ENCODE peak calls at places on chromosomes 1 and 21, in seven cellular contexts. O, C, D, X, Q, K and N are unnamed samples. For H3K9me3 and H3K4me1, the result is how much of the 10 kb centered on the place peaks cover.

GRCh38 chr21:45550552-45551210 is 8.4 kb upstream of the SLC19A1 start:
- DNase-seq in D (no peak), X (peak), Q (no peak), O (no peak), K (no peak), C (no peak), N (no peak)

GRCh38 chr1:173360478-173361063 is 116.6 kb upstream of the PRDX6 start:
- DNase-seq in D (no peak), K (no peak), Q (no peak), O (no peak), C (no peak), X (no peak), N (peak)

GRCh38 chr1:185059950-185060571 is 14.7 kb downstream of the RNF2 start:
- DNase-seq in O (no peak), D (no peak), C (no peak), Q (no peak), K (no peak), X (no peak), N (no peak)

GRCh38 chr1:197666769-197667285 is 108.5 kb downstream of the DENND1B start:
- DNase-seq in O (no peak), Q (no peak), K (no peak), C (no peak), D (no peak), X (no peak), N (no peak)

GRCh38 chr21:42219606-42220137 is 732 bp downstream of the ABCG1 start:
- DNase-seq in D (no peak), X (peak), C (no peak), K (no peak), Q (no peak), O (no peak), N (no peak)

GRCh38 chr1:65009724-65010420 is 43.5 kb upstream of the JAK1 start:
- DNase-seq in O (peak), D (no peak), K (no peak), C (no peak), Q (no peak), X (no peak), N (no peak)

GRCh38 chr1:1355376-1355775 is 3.0 kb downstream of the MXRA8 start:
- DNase-seq in D (no peak), K (no peak), O (peak), Q (peak), C (no peak), X (peak), N (no peak)

GRCh38 chr1:23660671-23661070 is 30.9 kb upstream of the RPL11 start:
- DNase-seq in Q (no peak), C (no peak), D (no peak), X (no peak), O (no peak), K (no peak), N (no peak)

GRCh38 chr1:182460550-182460951 is 10.6 kb downstream of the RGSL1 start:
- DNase-seq in K (no peak), C (no peak), Q (no peak), X (no peak), O (no peak), D (no peak), N (no peak)

GRCh38 chr1:47569681-47570470 is 132.0 kb downstream of the FOXD2 start:
- DNase-seq in Q (peak), O (peak), K (peak), X (peak), D (peak), C (peak), N (peak)

GRCh38 chr21:36068748-36069398 is 951 bp upstream of the CBR1 start:
- DNase-seq in X (no peak), K (no peak), O (no peak), D (no peak), Q (no peak), C (no peak), N (no peak)

GRCh38 chr1:114235281-114235680 is 81.6 kb upstream of the SYT6 start:
- DNase-seq in D (no peak), K (no peak), O (no peak), C (no peak), Q (no peak), X (no peak), N (no peak)

GRCh38 chr1:23845163-23845562 is 19.9 kb upstream of the HMGCL start:
- DNase-seq in X (no peak), C (no peak), K (no peak), O (no peak), Q (no peak), D (no peak), N (no peak)

GRCh38 chr1:203996126-203996525 is 76.8 kb upstream of the SOX13 start:
- DNase-seq in C (no peak), K (peak), O (no peak), X (peak), D (no peak), Q (no peak), N (peak)

GRCh38 chr1:167599839-167600581 is 30.0 kb upstream of the RCSD1 start:
- DNase-seq in D (peak), Q (peak), C (no peak), O (peak), K (peak), X (no peak), N (peak)

GRCh38 chr1:204130178-204130577 is 21.7 kb downstream of the ETNK2 start:
- DNase-seq in C (no peak), K (no peak), O (peak), Q (peak), X (no peak), D (no peak), N (no peak)

GRCh38 chr1:75136158-75136815 is 2.1 kb downstream of the LHX8 start:
- DNase-seq in X (peak), C (no peak), O (no peak), D (no peak), K (no peak), Q (no peak), N (peak)

GRCh38 chr1:27570383-27570755 is 33.6 kb downstream of the AHDC1 start:
- DNase-seq in K (no peak), X (peak), C (no peak), O (no peak), D (no peak), Q (no peak), N (no peak)

GRCh38 chr1:117671781-117672501 is 66.1 kb downstream of the TENT5C start:
- DNase-seq in D (no peak), C (no peak), Q (peak), X (peak), O (no peak), K (peak), N (peak)

GRCh38 chr1:5140962-5141361 is 486.6 kb downstream of the AJAP1 start:
- DNase-seq in C (no peak), K (no peak), X (no peak), D (no peak), Q (no peak), O (no peak), N (no peak)

GRCh38 chr1:153390938-153391710 is at the start of gene S100A8:
- DNase-seq in O (peak), D (no peak), X (no peak), C (no peak), Q (peak), K (peak), N (no peak)

GRCh38 chr21:45140346-45140940 is 66.1 kb downstream of the ADARB1 start:
- DNase-seq in D (peak), C (peak), O (peak), K (peak), X (peak), Q (peak), N (peak)

GRCh38 chr1:205593967-205594366 is 37.8 kb downstream of the ELK4 start:
- DNase-seq in D (no peak), K (no peak), Q (no peak), X (peak), O (no peak), C (no peak), N (no peak)

GRCh38 chr1:11780380-11781147 is 18.6 kb downstream of the C1orf167 start:
- DNase-seq in K (no peak), Q (no peak), D (no peak), O (no peak), X (no peak), C (no peak), N (no peak)

GRCh38 chr1:234309598-234310459 is 63.4 kb upstream of the COA6 start:
- DNase-seq in D (peak), C (peak), O (peak), K (peak), Q (peak), X (peak), N (peak)

GRCh38 chr1:91754348-91754747 is 131.6 kb downstream of the TGFBR3 start:
- DNase-seq in Q (no peak), X (no peak), O (peak), D (no peak), C (no peak), K (no peak), N (peak)

GRCh38 chr1:22745675-22746585 is 35.3 kb downstream of the EPHB2 start:
- DNase-seq in O (peak), X (no peak), C (peak), D (no peak), Q (no peak), K (no peak), N (peak)

GRCh38 chr1:15997076-15997585 is 6.9 kb upstream of the SRARP start:
- DNase-seq in K (no peak), X (no peak), Q (no peak), D (no peak), O (no peak), C (no peak), N (no peak)

GRCh38 chr1:180229483-180230415 is at the start of gene LHX4:
- DNase-seq in D (no peak), O (peak), K (no peak), C (peak), X (peak), Q (peak), N (peak)

GRCh38 chr21:45914321-45914845 is 67.2 kb upstream of the COL6A1 start:
- DNase-seq in C (no peak), Q (no peak), X (no peak), K (no peak), O (no peak), D (no peak), N (no peak)

GRCh38 chr1:205610036-205610435 is 21.8 kb downstream of the ELK4 start:
- DNase-seq in C (no peak), D (no peak), X (no peak), K (no peak), Q (no peak), O (peak), N (no peak)

GRCh38 chr1:236868625-236869467 is 73.8 kb downstream of the MTR start:
- DNase-seq in K (no peak), C (peak), D (peak), Q (peak), X (peak), O (peak), N (no peak)

GRCh38 chr1:53134961-53135734 is 7.3 kb downstream of the SLC1A7 start:
- DNase-seq in X (peak), O (no peak), C (no peak), K (no peak), D (no peak), Q (peak), N (peak)

GRCh38 chr1:31041529-31041928 is 24.0 kb downstream of the PUM1 start:
- DNase-seq in O (no peak), D (no peak), K (no peak), C (no peak), Q (no peak), X (no peak), N (no peak)

GRCh38 chr1:174815474-174815908 is 184.3 kb upstream of the CACYBP start:
- DNase-seq in C (no peak), K (no peak), O (no peak), D (no peak), Q (no peak), X (no peak), N (no peak)

GRCh38 chr1:26058052-26058595 is 9.3 kb downstream of the TRIM63 start:
- DNase-seq in Q (no peak), O (no peak), X (no peak), D (no peak), C (no peak), K (no peak), N (no peak)

GRCh38 chr21:45979141-45979631 is 2.4 kb upstream of the COL6A1 start:
- DNase-seq in C (no peak), D (no peak), O (peak), K (no peak), Q (no peak), X (peak), N (no peak)

GRCh38 chr1:179883739-179884138 is 1.7 kb downstream of the TOR1AIP1 start:
- DNase-seq in Q (no peak), O (peak), C (no peak), K (no peak), D (no peak), X (peak), N (no peak)

GRCh38 chr21:24671901-24672300 is 935.4 kb downstream of the MRPL39 start:
- DNase-seq in C (no peak), X (no peak), Q (no peak), D (no peak), K (no peak), O (peak), N (no peak)
- H3K9me3 ChIP-seq in C (under half), X (under half), Q (under half), D (under half), K (under half), O (under half), N (under half)

GRCh38 chr1:245111073-245111472 is 43.7 kb upstream of the KIF26B start:
- DNase-seq in C (no peak), O (no peak), D (no peak), X (no peak), K (no peak), Q (no peak), N (no peak)

GRCh38 chr1:245116131-245116530 is 38.7 kb upstream of the KIF26B start:
- DNase-seq in K (no peak), X (no peak), Q (no peak), D (no peak), C (no peak), O (no peak), N (no peak)

GRCh38 chr1:245116781-245117180 is 38.0 kb upstream of the KIF26B start:
- DNase-seq in D (no peak), X (no peak), K (no peak), Q (no peak), C (no peak), O (no peak), N (no peak)

GRCh38 chr1:245110406-245110805 is 44.4 kb upstream of the KIF26B start:
- DNase-seq in C (no peak), O (no peak), D (no peak), Q (no peak), K (no peak), X (no peak), N (no peak)

DNA sequence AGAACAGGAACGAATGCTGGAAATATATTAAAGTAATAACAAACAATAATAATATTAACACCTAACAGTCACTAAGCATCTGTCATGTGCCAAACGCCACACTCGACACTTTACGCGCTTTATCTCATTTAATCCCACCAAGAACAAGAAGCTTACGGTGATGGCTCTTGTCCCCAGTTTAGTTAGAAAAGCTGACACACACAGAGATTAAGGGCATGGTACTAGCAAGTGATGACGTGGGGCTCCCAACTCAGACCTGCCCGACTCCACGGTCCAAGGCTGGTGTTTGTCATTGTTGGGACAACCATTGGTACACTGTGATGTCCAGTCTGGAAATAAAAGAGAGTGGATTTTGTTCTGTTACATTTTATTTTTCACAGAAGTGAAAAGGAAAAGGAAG is 41.1 kb upstream of the KIF26B start:
- DNase-seq in Q (no peak), C (no peak), D (no peak), K (no peak), O (no peak), X (no peak), N (no peak)
- H3K4me1 ChIP-seq in Q (under half), C (under half), D (under half), K (under half), O (under half), X (under half), N (under half)

GRCh38 chr1:224707849-224708725 is 92.0 kb downstream of the CNIH3 start:
- DNase-seq in K (no peak), O (peak), X (no peak), C (no peak), D (no peak), Q (no peak), N (peak)

GRCh38 chr1:224705578-224705977 is 89.5 kb downstream of the CNIH3 start:
- DNase-seq in X (no peak), D (no peak), Q (no peak), O (no peak), C (no peak), K (no peak), N (no peak)

GRCh38 chr1:224704409-224704735 is 88.3 kb downstream of the CNIH3 start:
- DNase-seq in C (no peak), K (no peak), D (no peak), O (no peak), Q (no peak), X (no peak), N (no peak)

DNA sequence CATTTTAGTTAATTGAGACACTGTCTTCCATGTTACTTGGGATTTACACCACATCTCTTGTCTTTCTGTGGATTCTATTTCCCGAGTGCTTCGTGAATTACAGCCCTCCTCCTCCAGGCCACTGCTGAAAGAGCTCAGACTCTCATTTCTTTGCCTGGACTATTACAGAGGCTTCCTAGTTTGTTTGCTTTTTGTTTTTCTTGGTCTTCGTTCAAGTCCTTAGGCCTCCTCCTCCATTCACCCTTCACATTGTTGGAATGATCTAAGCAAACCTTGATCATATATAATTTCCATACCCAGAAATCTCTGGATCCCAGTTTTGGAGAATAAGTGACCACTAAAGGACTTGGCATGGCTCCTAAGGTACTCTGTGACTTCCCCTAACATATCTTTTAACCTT is 94.1 kb downstream of the CNIH3 start:
- DNase-seq in D (no peak), O (peak), K (no peak), C (no peak), X (no peak), Q (no peak), N (no peak)
- H3K9me3 ChIP-seq in D (under half), O (under half), K (under half), C (under half), X (under half), Q (under half), N (under half)

GRCh38 chr1:10217748-10218441 is 7.5 kb downstream of the KIF1B start:
- DNase-seq in Q (no peak), D (no peak), K (no peak), X (no peak), C (no peak), O (no peak), N (no peak)

GRCh38 chr1:10220200-10220599 is 9.8 kb downstream of the KIF1B start:
- DNase-seq in Q (no peak), O (no peak), X (no peak), C (no peak), K (no peak), D (no peak), N (no peak)

GRCh38 chr1:10212476-10212875 is 2.1 kb downstream of the KIF1B start:
- DNase-seq in Q (no peak), D (no peak), X (no peak), O (no peak), C (no peak), K (no peak), N (no peak)

GRCh38 chr1:10213186-10213585 is 2.8 kb downstream of the KIF1B start:
- DNase-seq in K (no peak), D (no peak), Q (no peak), C (no peak), X (no peak), O (no peak), N (no peak)

DNA sequence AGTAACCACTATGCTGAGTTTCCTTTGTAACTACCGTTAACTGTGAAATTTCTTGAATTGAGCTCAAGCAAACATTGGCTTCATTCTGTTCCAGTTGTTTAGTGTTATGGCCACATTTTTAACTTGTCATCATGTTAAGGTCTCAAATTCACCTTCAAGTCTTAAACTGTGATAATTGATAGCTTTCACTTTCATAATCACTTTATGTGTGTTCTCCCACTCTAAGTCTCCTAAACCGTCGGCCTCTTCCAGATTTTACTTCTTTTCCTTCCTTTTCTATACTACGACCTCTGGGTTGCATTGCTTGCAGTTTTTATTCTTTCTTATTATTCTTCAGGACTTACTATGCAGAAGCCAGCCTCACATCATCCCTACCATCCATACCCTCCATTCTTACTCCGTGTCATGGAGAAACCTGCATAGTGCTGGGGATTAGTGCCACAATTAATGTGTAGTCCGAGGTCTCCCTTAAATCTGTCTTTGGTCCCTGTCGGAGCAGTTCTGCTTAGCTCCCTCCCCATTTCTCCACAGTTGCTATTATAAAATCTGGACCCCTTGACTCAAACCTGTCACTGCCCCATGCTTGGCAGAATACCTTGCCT is 5.9 kb downstream of the KIF1B start:
- DNase-seq in O (no peak), C (no peak), K (no peak), Q (no peak), X (no peak), D (no peak), N (no peak)
- H3K4me1 ChIP-seq in O (under half), C (under half), K (half or more), Q (under half), X (under half), D (under half), N (under half)

DNA sequence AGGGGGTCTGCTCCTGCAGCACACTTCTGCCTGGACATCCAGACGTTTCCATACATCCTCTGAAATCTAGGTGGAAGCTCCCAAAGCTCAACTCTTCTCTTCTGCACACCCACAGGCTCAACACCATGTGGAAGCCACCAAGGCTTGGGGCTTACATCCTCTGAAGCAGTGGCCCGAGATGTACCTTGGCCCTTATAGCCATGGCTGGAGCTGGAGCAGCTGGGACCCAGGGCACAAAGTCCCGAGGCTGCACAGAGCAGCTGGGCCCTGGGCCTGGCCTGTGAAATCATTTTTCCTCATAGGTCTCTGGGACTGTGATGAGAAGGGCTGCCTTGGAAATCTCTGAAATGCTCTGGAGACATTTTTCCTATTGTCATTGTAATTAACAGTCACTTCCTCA is 645.5 kb downstream of the RWDD3 start:
- DNase-seq in K (no peak), D (no peak), C (no peak), O (no peak), Q (no peak), X (no peak), N (no peak)
- H3K9me3 ChIP-seq in K (under half), D (under half), C (under half), O (under half), Q (under half), X (under half), N (under half)

DNA sequence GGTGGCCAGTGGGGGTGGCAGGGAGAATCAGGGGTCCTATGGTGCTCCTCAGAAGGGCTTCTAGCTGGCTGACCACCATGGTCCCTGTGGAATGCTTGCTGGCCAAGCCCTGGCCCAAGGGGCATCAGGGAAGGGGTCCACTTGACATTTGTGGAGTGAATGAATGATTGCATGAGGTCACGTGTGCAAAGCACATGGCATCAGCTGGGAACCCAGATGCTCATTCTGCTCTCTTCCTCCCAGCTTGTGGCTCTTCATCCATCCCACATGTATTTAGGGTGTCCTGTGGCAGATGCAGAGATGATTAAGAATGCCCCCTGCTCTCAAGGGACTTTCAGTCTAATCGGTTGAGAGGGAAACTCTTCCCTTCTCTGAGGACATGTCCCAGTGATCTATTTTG is 27.1 kb upstream of the PADI4 start:
- DNase-seq in K (no peak), X (no peak), O (no peak), D (no peak), C (no peak), Q (no peak), N (no peak)
- H3K4me1 ChIP-seq in K (under half), X (under half), O (under half), D (under half), C (under half), Q (under half), N (under half)

GRCh38 chr1:187151555-187151954 is 322.8 kb downstream of the PLA2G4A start:
- DNase-seq in K (no peak), C (no peak), D (no peak), O (no peak), Q (no peak), X (no peak), N (no peak)
- H3K9me3 ChIP-seq in K (under half), C (under half), D (under half), O (under half), Q (under half), X (under half), N (under half)